ENCODE peak calls at places on chromosomes 6 and 20, in four cellular contexts. One of them, this sample, is unnamed.

GRCh38 chr6:13406781-13407180 is 78.4 kb upstream of the TBC1D7 start:
- DNase-seq in GM23338: no peak
- DNase-seq in MM.1S: no peak
- DNase-seq in OCI-LY7: no peak
- DNase-seq in this sample: no peak

GRCh38 chr6:74137910-74138309 is 441.9 kb downstream of the CD109 start:
- DNase-seq in MM.1S: no peak
- DNase-seq in OCI-LY7: no peak
- DNase-seq in GM23338: peak; percentile 3
- DNase-seq in this sample: peak; percentile 38

GRCh38 chr6:101080597-101080996 is 199.5 kb upstream of the ASCC3 start:
- DNase-seq in MM.1S: no peak
- DNase-seq in GM23338: no peak
- DNase-seq in OCI-LY7: no peak
- DNase-seq in this sample: peak; percentile 45

GRCh38 chr6:143745160-143746133 is 67.7 kb downstream of the PHACTR2 start:
- DNase-seq in GM23338: peak; percentile 72
- DNase-seq in MM.1S: no peak
- DNase-seq in OCI-LY7: no peak
- DNase-seq in this sample: peak; percentile 86

GRCh38 chr20:760751-761417 is 7.4 kb downstream of the SLC52A3 start:
- DNase-seq in GM23338: peak; percentile 79
- DNase-seq in OCI-LY7: peak; percentile 48
- DNase-seq in MM.1S: peak; percentile 51
- DNase-seq in this sample: no peak

GRCh38 chr6:169536446-169537170 is 165.2 kb downstream of the WDR27 start:
- DNase-seq in OCI-LY7: no peak
- DNase-seq in MM.1S: no peak
- DNase-seq in GM23338: no peak
- DNase-seq in this sample: peak; percentile 90

GRCh38 chr6:52161689-52162438 is 24.3 kb upstream of the IL17A start:
- DNase-seq in MM.1S: no peak
- DNase-seq in OCI-LY7: no peak
- DNase-seq in GM23338: no peak
- DNase-seq in this sample: no peak

GRCh38 chr6:53615633-53616449 is 49.7 kb downstream of the KLHL31 start:
- DNase-seq in OCI-LY7: no peak
- DNase-seq in MM.1S: no peak
- DNase-seq in GM23338: peak; percentile 13
- DNase-seq in this sample: peak; percentile 83

GRCh38 chr20:326645-327031 is 1.3 kb downstream of the SOX12 start:
- DNase-seq in GM23338: no peak
- DNase-seq in MM.1S: peak; percentile 27
- DNase-seq in OCI-LY7: peak; percentile 63
- DNase-seq in this sample: no peak

GRCh38 chr20:45547206-45547770 is at the start of gene EPPIN:
- DNase-seq in OCI-LY7: no peak
- DNase-seq in GM23338: no peak
- DNase-seq in MM.1S: no peak
- DNase-seq in this sample: no peak

GRCh38 chr20:53865905-53866786 is 204.2 kb downstream of the BCAS1 start:
- DNase-seq in OCI-LY7: peak; percentile 71
- DNase-seq in MM.1S: no peak
- DNase-seq in GM23338: peak; percentile 67
- DNase-seq in this sample: peak; percentile 71

GRCh38 chr6:157620905-157621304 is 202.1 kb upstream of the SNX9 start:
- DNase-seq in OCI-LY7: no peak
- DNase-seq in MM.1S: no peak
- DNase-seq in GM23338: no peak
- DNase-seq in this sample: no peak

GRCh38 chr6:146955570-146955969 is 248.6 kb upstream of the STXBP5 start:
- DNase-seq in GM23338: no peak
- DNase-seq in MM.1S: no peak
- DNase-seq in OCI-LY7: no peak
- DNase-seq in this sample: no peak

GRCh38 chr6:57221191-57221935 is 744 bp downstream of the RAB23 start:
- DNase-seq in OCI-LY7: peak; percentile 58
- DNase-seq in GM23338: peak; percentile 92
- DNase-seq in MM.1S: peak; percentile 60
- DNase-seq in this sample: peak; percentile 46

GRCh38 chr6:114432380-114432779 is 89.6 kb upstream of the HS3ST5 start:
- DNase-seq in GM23338: no peak
- DNase-seq in MM.1S: no peak
- DNase-seq in OCI-LY7: no peak
- DNase-seq in this sample: no peak

GRCh38 chr20:16423311-16424212 is 149.7 kb downstream of the KIF16B start:
- DNase-seq in OCI-LY7: no peak
- DNase-seq in GM23338: no peak
- DNase-seq in MM.1S: no peak
- DNase-seq in this sample: no peak

GRCh38 chr6:152952866-152953509 is 29.9 kb downstream of the FBXO5 start:
- DNase-seq in OCI-LY7: peak; percentile 46
- DNase-seq in MM.1S: peak; percentile 18
- DNase-seq in GM23338: peak; percentile 69
- DNase-seq in this sample: peak; percentile 32

GRCh38 chr6:111837007-111837406 is 36.2 kb downstream of the FYN start:
- DNase-seq in MM.1S: no peak
- DNase-seq in GM23338: no peak
- DNase-seq in OCI-LY7: no peak
- DNase-seq in this sample: no peak

GRCh38 chr6:51855310-51856082 is 231.9 kb downstream of the PKHD1 start:
- DNase-seq in OCI-LY7: peak; percentile 79
- DNase-seq in GM23338: peak; percentile 95
- DNase-seq in MM.1S: peak; percentile 65
- DNase-seq in this sample: peak; percentile 10

GRCh38 chr6:28864321-28864923 is 59.4 kb downstream of the TRIM27 start:
- DNase-seq in GM23338: no peak
- DNase-seq in OCI-LY7: no peak
- DNase-seq in MM.1S: no peak
- DNase-seq in this sample: no peak

GRCh38 chr6:125913864-125914351 is 42.7 kb upstream of the HINT3 start:
- DNase-seq in GM23338: no peak
- DNase-seq in OCI-LY7: no peak
- DNase-seq in MM.1S: no peak
- DNase-seq in this sample: peak; percentile 96

GRCh38 chr6:3786131-3786530 is 34.6 kb upstream of the PXDC1 start:
- DNase-seq in GM23338: no peak
- DNase-seq in OCI-LY7: no peak
- DNase-seq in MM.1S: no peak
- DNase-seq in this sample: no peak

GRCh38 chr6:11609324-11610071 is 71.9 kb downstream of the TMEM170B start:
- DNase-seq in MM.1S: no peak
- DNase-seq in OCI-LY7: no peak
- DNase-seq in GM23338: peak; percentile 29
- DNase-seq in this sample: peak; percentile 96

GRCh38 chr20:36008461-36009035 is 40.2 kb downstream of the CNBD2 start:
- DNase-seq in GM23338: no peak
- DNase-seq in OCI-LY7: no peak
- DNase-seq in MM.1S: no peak
- DNase-seq in this sample: no peak

GRCh38 chr20:10504893-10505292 is 69.8 kb downstream of the SLX4IP start:
- DNase-seq in OCI-LY7: no peak
- DNase-seq in GM23338: no peak
- DNase-seq in MM.1S: no peak
- DNase-seq in this sample: no peak

GRCh38 chr6:25136879-25137278 is 142.3 kb upstream of the CARMIL1 start:
- DNase-seq in MM.1S: no peak
- DNase-seq in OCI-LY7: no peak
- DNase-seq in GM23338: no peak
- DNase-seq in this sample: peak; percentile 12

GRCh38 chr20:64223526-64224067 is 32.0 kb upstream of the PCMTD2 start:
- DNase-seq in GM23338: peak; percentile 92
- DNase-seq in MM.1S: no peak
- DNase-seq in OCI-LY7: peak; percentile 49
- DNase-seq in this sample: peak; percentile 26

GRCh38 chr20:38127920-38128528 is 37.0 kb downstream of the TGM2 start:
- DNase-seq in GM23338: no peak
- DNase-seq in OCI-LY7: no peak
- DNase-seq in MM.1S: no peak
- DNase-seq in this sample: no peak

GRCh38 chr6:135871878-135872277 is 20.4 kb downstream of the PDE7B start:
- DNase-seq in MM.1S: no peak
- DNase-seq in GM23338: no peak
- DNase-seq in OCI-LY7: no peak
- DNase-seq in this sample: peak; percentile 77

GRCh38 chr6:134247271-134247833 is 70.6 kb downstream of the SGK1 start:
- DNase-seq in GM23338: no peak
- DNase-seq in OCI-LY7: peak; percentile 87
- DNase-seq in MM.1S: peak; percentile 95
- DNase-seq in this sample: no peak

GRCh38 chr20:17807670-17808069 is 107.9 kb downstream of the BANF2 start:
- DNase-seq in OCI-LY7: no peak
- DNase-seq in MM.1S: no peak
- DNase-seq in GM23338: peak; percentile 9
- DNase-seq in this sample: no peak

GRCh38 chr20:60465993-60466682 is 507.9 kb downstream of the CDH26 start:
- DNase-seq in MM.1S: no peak
- DNase-seq in GM23338: no peak
- DNase-seq in OCI-LY7: no peak
- DNase-seq in this sample: no peak

GRCh38 chr6:156698239-156699016 is 78.8 kb upstream of the ARID1B start:
- DNase-seq in GM23338: no peak
- DNase-seq in OCI-LY7: peak; percentile 99
- DNase-seq in MM.1S: peak; percentile 88
- DNase-seq in this sample: no peak

GRCh38 chr6:161273752-161274487 is at the start of gene AGPAT4:
- DNase-seq in MM.1S: peak; percentile 72
- DNase-seq in OCI-LY7: peak; percentile 79
- DNase-seq in GM23338: peak; percentile 95
- DNase-seq in this sample: peak; percentile 97

GRCh38 chr6:169629256-169629655 is 72.6 kb downstream of the WDR27 start:
- DNase-seq in OCI-LY7: no peak
- DNase-seq in GM23338: no peak
- DNase-seq in MM.1S: no peak
- DNase-seq in this sample: no peak

GRCh38 chr6:152432758-152433157 is 204.4 kb downstream of the SYNE1 start:
- DNase-seq in MM.1S: no peak
- DNase-seq in GM23338: no peak
- DNase-seq in OCI-LY7: no peak
- DNase-seq in this sample: no peak

GRCh38 chr20:5156670-5157448 is 30.1 kb downstream of the CDS2 start:
- DNase-seq in MM.1S: no peak
- DNase-seq in OCI-LY7: no peak
- DNase-seq in GM23338: no peak
- DNase-seq in this sample: peak; percentile 56

DNA sequence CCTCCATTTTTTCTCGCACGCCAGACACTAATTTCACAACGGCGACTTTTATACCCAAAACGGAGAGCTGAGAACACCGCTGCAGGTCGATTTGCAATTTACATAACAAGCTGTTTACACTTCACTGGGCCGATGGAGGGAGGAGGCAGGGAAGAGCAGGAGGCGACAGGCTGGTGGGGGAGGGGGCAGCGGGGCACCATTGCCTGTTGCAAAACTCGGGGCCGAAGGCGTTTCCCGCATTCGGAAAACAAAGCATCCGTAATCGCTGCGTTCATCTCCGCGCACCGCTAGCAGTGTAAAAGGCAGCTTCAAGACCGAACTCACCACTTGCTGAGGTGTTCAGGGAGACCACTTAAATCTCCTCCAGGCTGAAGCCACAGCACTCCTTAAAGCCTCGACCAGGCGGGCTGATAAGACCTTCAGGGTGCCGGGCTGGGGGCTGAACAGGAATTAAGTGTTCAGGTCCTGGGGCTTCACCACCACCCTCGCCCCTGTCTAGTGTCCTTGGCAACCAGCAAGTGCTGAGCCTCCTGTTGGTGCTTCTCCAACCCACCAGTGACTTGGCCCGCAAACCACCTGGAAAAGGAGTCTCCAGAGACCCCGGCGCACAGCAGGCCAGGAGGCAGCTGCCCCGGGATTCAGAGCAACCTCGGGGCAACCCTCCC is 2.0 kb upstream of the FOXC1 start:
- DNase-seq in OCI-LY7: no peak
- DNase-seq in GM23338: peak; percentile 94
- DNase-seq in MM.1S: no peak
- DNase-seq in this sample: no peak
- H4K20me1 ChIP-seq in OCI-LY7: no peaks in the 10 kb centered on the region
- H4K20me1 ChIP-seq in GM23338: peaks cover 7% of the 10 kb centered on the region
- H4K20me1 ChIP-seq in MM.1S: no peaks in the 10 kb centered on the region
- H4K20me1 ChIP-seq in this sample: peaks cover 30% of the 10 kb centered on the region

DNA sequence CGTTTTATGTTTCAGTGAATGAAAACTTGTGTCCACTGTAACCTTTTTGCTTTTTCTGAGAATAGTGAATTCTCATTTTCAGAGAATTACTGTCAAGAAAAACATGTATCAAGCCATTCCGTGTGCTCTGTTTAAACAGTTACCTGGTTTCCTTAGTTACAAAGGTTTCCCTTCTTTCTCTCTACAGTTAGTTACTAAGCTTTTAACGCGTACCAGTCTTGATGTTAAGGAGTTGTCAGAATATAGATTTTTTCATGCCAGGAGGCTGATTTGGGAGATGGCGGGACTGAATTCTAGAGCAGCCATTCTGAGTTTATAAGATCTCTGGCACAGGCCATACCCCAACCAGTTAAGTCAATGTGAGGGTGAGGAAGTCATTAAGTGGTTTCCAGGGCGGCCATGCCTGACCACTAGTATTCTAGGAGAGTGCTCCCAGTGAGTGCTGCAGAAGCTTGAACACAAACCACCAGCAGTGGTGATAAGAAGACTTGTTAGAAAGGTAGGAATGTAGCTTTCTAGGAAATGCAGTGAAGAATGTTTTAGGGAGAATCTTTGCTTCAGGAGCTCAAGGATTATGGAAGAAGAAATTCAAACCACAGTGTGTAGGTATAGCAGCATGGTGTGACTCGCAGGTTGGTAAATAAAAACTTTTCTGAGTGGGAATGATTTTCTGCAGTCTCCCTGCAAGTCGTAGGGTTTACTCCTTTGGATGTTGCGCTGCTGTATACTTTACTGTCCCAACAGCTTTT is 112.9 kb downstream of the JARID2 start:
- DNase-seq in OCI-LY7: peak; percentile 35
- DNase-seq in GM23338: no peak
- DNase-seq in MM.1S: no peak
- DNase-seq in this sample: peak; percentile 78
- H4K20me1 ChIP-seq in OCI-LY7: peaks cover 32% of the 10 kb centered on the region
- H4K20me1 ChIP-seq in GM23338: peaks cover 100% of the 10 kb centered on the region
- H4K20me1 ChIP-seq in MM.1S: no peaks in the 10 kb centered on the region
- H4K20me1 ChIP-seq in this sample: peaks cover 96% of the 10 kb centered on the region

GRCh38 chr6:34437644-34437970 is 11.7 kb upstream of the RPS10 start:
- DNase-seq in OCI-LY7: no peak
- DNase-seq in MM.1S: no peak
- DNase-seq in GM23338: no peak
- DNase-seq in this sample: no peak
- H4K20me1 ChIP-seq in OCI-LY7: no peaks in the 10 kb centered on the region
- H4K20me1 ChIP-seq in MM.1S: no peaks in the 10 kb centered on the region
- H4K20me1 ChIP-seq in GM23338: no peaks in the 10 kb centered on the region
- H4K20me1 ChIP-seq in this sample: no peaks in the 10 kb centered on the region

DNA sequence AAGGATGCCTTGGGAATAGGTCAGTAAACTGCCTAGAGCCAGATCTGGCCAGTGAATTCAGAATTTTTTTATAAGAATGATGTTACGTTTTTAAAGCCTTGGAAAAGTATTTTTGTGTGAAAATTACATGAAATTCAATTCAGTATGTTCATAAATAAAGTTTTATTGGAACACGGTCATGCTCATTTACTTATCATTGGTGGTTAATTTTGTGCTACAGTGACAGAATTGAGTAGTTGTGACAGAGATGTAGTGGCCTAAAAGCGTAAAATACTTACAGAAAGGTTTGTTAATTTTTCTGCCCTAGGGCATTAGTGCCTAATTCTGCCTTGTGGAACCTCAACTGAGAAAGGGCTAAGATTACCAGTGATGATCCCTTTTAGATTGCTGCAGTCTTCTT is 28.2 kb downstream of the ZFAND3 start:
- DNase-seq in MM.1S: no peak
- DNase-seq in GM23338: no peak
- DNase-seq in OCI-LY7: no peak
- DNase-seq in this sample: no peak
- H4K20me1 ChIP-seq in MM.1S: peaks cover 4% of the 10 kb centered on the region
- H4K20me1 ChIP-seq in GM23338: peaks cover 66% of the 10 kb centered on the region
- H4K20me1 ChIP-seq in OCI-LY7: peaks cover 14% of the 10 kb centered on the region
- H4K20me1 ChIP-seq in this sample: peaks cover 97% of the 10 kb centered on the region